ENCODE peak calls at places on chromosome 5, in six cellular contexts. Z is NT2/D1, V is dorsolateral prefrontal cortex, D is A549, M is astrocyte of the cerebellum, X is body of pancreas. F is an unnamed sample.
A peak's percentile ranks its signal among the peaks of the same experiment; 100 is the strongest.

GRCh38 chr5:17172801-17173200 is 44.6 kb upstream of the BASP1 start:
- DNase-seq in M (no peak), Z (no peak), D (no peak), V (no peak), X (no peak), F (no peak)

GRCh38 chr5:67206381-67207328 is 10.1 kb upstream of the CD180 start:
- DNase-seq in M (peak; percentile 12), Z (no peak), X (no peak), D (peak; percentile 84), V (no peak), F (no peak)

GRCh38 chr5:171421331-171422262 is 2.1 kb downstream of the FGF18 start:
- DNase-seq in X (no peak), V (peak; percentile 22), Z (no peak), M (no peak), D (no peak), F (no peak)

GRCh38 chr5:3220201-3220600 is 375.4 kb upstream of the IRX1 start:
- DNase-seq in X (no peak), Z (no peak), V (no peak), M (no peak), D (no peak), F (no peak)

GRCh38 chr5:126877011-126877410 is 100.1 kb downstream of the LMNB1 start:
- DNase-seq in M (no peak), D (no peak), X (no peak), V (no peak), Z (no peak), F (no peak)

GRCh38 chr5:67262956-67263355 is 66.4 kb upstream of the CD180 start:
- DNase-seq in D (no peak), Z (no peak), V (no peak), X (no peak), M (no peak), F (no peak)

GRCh38 chr5:96903300-96903699 is 27.0 kb downstream of the ERAP2 start:
- DNase-seq in V (no peak), Z (no peak), X (no peak), M (no peak), D (no peak), F (no peak)

GRCh38 chr5:180070726-180071417 is 687 bp downstream of the RNF130 start:
- DNase-seq in D (peak; percentile 48), Z (no peak), V (no peak), M (no peak), X (no peak), F (no peak)

GRCh38 chr5:54832066-54832465 is 153.3 kb downstream of the ESM1 start:
- DNase-seq in X (no peak), D (no peak), Z (no peak), V (no peak), M (no peak), F (no peak)

GRCh38 chr5:166282939-166283338 is 2008.5 kb upstream of the WWC1 start:
- DNase-seq in Z (no peak), V (no peak), D (no peak), M (no peak), X (no peak), F (no peak)

GRCh38 chr5:61569353-61569752 is 237.3 kb downstream of the ZSWIM6 start:
- DNase-seq in D (no peak), Z (no peak), X (no peak), V (no peak), M (no peak), F (no peak)

GRCh38 chr5:122076023-122076422 is 2.0 kb downstream of the LOX start:
- DNase-seq in X (no peak), D (no peak), Z (no peak), M (no peak), V (no peak), F (peak; percentile 12)
- H3K4me3 ChIP-seq in X (no peak overlapping the region), D (no peak overlapping the region), Z (no peak overlapping the region), M (peak overlapping the region; percentile 77), V (peak overlapping the region; percentile 66), F (peak overlapping the region; percentile 92)

GRCh38 chr5:177967221-177967887 is 28.7 kb downstream of the PROP1 start:
- DNase-seq in D (no peak), Z (no peak), X (no peak), M (no peak), V (no peak), F (no peak)

GRCh38 chr5:177966839-177967167 is 29.2 kb downstream of the PROP1 start:
- DNase-seq in Z (no peak), D (no peak), X (no peak), M (no peak), V (no peak), F (no peak)

GRCh38 chr5:177968661-177969211 is 27.3 kb downstream of the PROP1 start:
- DNase-seq in V (no peak), D (no peak), X (no peak), Z (no peak), M (no peak), F (no peak)

GRCh38 chr5:177973066-177973635 is 22.9 kb downstream of the PROP1 start:
- DNase-seq in M (no peak), Z (no peak), V (no peak), X (no peak), D (no peak), F (no peak)

GRCh38 chr5:177972613-177973012 is 23.4 kb downstream of the PROP1 start:
- DNase-seq in X (no peak), M (no peak), D (no peak), Z (no peak), V (no peak), F (no peak)
- H3K4me3 ChIP-seq in X (no peak overlapping the region), M (no peak overlapping the region), D (no peak overlapping the region), Z (no peak overlapping the region), V (no peak overlapping the region), F (no peak overlapping the region)

DNA sequence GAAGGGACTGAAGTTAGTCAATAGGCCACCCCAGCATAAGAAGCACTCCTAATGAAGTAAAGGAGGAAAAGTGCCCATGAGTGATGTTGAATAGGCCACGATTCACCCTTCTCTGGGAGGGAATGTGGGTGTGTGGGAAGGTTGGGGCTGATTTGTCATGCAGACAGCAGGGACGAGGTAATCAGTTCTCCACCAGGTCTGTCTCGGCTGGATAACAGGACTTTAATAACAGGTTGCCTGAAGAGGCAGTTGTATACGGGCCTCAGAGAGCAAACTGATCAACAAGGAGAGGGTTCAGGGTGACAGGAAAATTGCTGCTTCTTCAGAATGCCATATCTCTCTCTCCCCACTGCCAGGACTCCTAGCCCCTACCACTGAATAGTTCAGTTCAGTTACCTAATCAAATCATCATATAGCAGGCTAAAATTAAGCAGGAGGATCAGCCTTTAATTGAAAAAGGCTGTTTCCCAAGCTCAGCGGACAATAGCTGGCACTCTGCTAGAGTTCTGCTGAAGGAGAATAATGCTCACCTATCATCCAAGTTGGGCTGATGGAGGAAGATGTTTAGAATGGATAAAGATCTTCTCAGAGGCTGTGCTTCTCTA is 43.6 kb upstream of the SMIM32 start:
- DNase-seq in X (no peak), D (no peak), M (no peak), V (no peak), Z (no peak), F (no peak)
- H3K4me3 ChIP-seq in X (no peak overlapping the region), D (no peak overlapping the region), M (no peak overlapping the region), V (no peak overlapping the region), Z (no peak overlapping the region), F (no peak overlapping the region)

DNA sequence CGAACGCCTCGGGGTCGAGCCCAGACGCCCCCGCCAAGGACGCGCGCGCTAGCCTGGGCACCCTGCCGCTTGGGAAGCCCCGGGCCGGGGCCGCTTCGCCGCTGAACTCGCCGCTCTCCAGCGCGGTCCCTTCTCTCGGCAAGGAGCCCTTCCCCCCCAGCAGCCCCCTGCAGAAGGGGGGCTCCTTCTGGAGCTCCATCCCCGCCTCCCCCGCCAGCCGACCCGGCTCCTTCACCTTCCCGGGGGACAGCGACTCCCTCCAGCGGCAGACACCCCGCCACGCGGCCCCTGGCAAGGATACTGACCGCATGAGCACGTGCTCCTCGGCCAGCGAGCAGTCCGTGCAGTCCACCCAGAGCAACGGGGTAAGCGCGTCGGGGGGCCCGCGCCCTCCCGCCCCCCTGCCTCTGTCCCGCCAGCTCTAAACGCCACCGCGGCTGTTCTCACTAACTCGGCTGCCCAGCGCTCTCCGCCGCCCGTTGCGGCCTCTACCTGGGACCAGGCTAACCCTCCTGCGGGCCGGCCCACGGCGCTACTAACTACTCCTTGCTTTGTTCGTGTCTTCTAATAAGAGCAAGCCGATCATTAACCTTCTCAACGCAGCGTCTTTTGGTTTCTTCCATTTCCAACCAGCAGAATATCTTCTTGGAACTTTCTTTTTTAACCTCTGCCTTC is 93.6 kb upstream of the OTULINL start:
- DNase-seq in X (no peak), V (no peak), Z (no peak), M (no peak), D (no peak), F (no peak)
- H3K4me3 ChIP-seq in X (no peak overlapping the region), V (no peak overlapping the region), Z (no peak overlapping the region), M (no peak overlapping the region), D (no peak overlapping the region), F (no peak overlapping the region)

GRCh38 chr5:38554860-38555259 is 1.6 kb downstream of the LIFR start:
- DNase-seq in D (no peak), M (no peak), V (no peak), Z (no peak), X (no peak), F (no peak)

GRCh38 chr5:38555354-38556114 is 912 bp downstream of the LIFR start:
- DNase-seq in M (no peak), D (no peak), X (no peak), V (no peak), Z (no peak), F (no peak)

GRCh38 chr5:38556115-38556598 is 289 bp downstream of the LIFR start:
- DNase-seq in V (no peak), X (peak; percentile 28), M (no peak), D (no peak), Z (peak; percentile 9), F (no peak)

GRCh38 chr5:38551020-38552017 is 5.1 kb downstream of the LIFR start:
- DNase-seq in M (no peak), X (peak; percentile 44), Z (peak; percentile 15), V (peak; percentile 41), D (peak; percentile 65), F (no peak)

GRCh38 chr5:38553001-38553521 is 3.4 kb downstream of the LIFR start:
- DNase-seq in X (no peak), M (no peak), V (no peak), Z (no peak), D (no peak), F (no peak)
- H3K4me3 ChIP-seq in X (no peak overlapping the region), M (no peak overlapping the region), V (peak overlapping the region; percentile 89), Z (no peak overlapping the region), D (no peak overlapping the region), F (no peak overlapping the region)

GRCh38 chr5:93247126-93247525 is 333.9 kb downstream of the NR2F1-AS1 start:
- DNase-seq in D (no peak), V (no peak), Z (no peak), M (no peak), X (no peak), F (no peak)

GRCh38 chr5:93249651-93250289 is 331.2 kb downstream of the NR2F1-AS1 start:
- DNase-seq in Z (no peak), X (no peak), M (peak; percentile 42), D (no peak), V (no peak), F (no peak)

GRCh38 chr5:93251347-93251746 is 329.7 kb downstream of the NR2F1-AS1 start:
- DNase-seq in V (no peak), M (no peak), Z (no peak), D (no peak), X (no peak), F (no peak)

GRCh38 chr5:93252165-93252564 is 328.9 kb downstream of the NR2F1-AS1 start:
- DNase-seq in D (peak; percentile 17), Z (no peak), V (no peak), M (no peak), X (no peak), F (no peak)

GRCh38 chr5:93250431-93250830 is 330.6 kb downstream of the NR2F1-AS1 start:
- DNase-seq in M (no peak), Z (no peak), D (no peak), V (no peak), X (no peak), F (peak; percentile 6)
- H3K4me3 ChIP-seq in M (no peak overlapping the region), Z (no peak overlapping the region), D (no peak overlapping the region), V (no peak overlapping the region), X (no peak overlapping the region), F (peak overlapping the region; percentile 19)

GRCh38 chr5:164742025-164742424 is 1236.6 kb downstream of the MAT2B start:
- DNase-seq in X (no peak), D (no peak), Z (no peak), V (no peak), M (no peak), F (no peak)
- H3K4me3 ChIP-seq in X (no peak overlapping the region), D (no peak overlapping the region), Z (no peak overlapping the region), V (no peak overlapping the region), M (no peak overlapping the region), F (no peak overlapping the region)